ENCODE peak calls at places on chromosomes 11 and 22, in four cellular contexts. H is naive B cell, Q is tibial nerve, D is AG09309. X is an unnamed sample.

GRCh38 chr11:83508804-83509203 is 222.6 kb upstream of the CCDC90B start:
- DNase-seq in H (no peak), D (no peak), Q (no peak), X (no peak)

GRCh38 chr22:31616315-31616980 is 45.6 kb downstream of the PISD start:
- DNase-seq in D (no peak), H (no peak), Q (no peak), X (peak; percentile 59)

GRCh38 chr22:42662114-42663021 is 13.2 kb upstream of the CYB5R3 start:
- DNase-seq in H (peak; percentile 82), Q (peak; percentile 83), D (no peak), X (peak; percentile 83)

GRCh38 chr11:10351768-10352641 is 47.1 kb downstream of the ADM start:
- DNase-seq in Q (no peak), H (no peak), D (no peak), X (no peak)

GRCh38 chr11:83035070-83035854 is 36.4 kb downstream of the RAB30 start:
- DNase-seq in D (no peak), H (peak; percentile 76), Q (no peak), X (no peak)

GRCh38 chr11:65498977-65499712 is at the start of gene MALAT1:
- DNase-seq in Q (peak; percentile 91), D (no peak), H (peak; percentile 88), X (peak; percentile 92)

GRCh38 chr11:117316197-117316961 is at the start of gene BACE1:
- DNase-seq in D (peak; percentile 56), Q (peak; percentile 43), H (no peak), X (no peak)

GRCh38 chr11:35404397-35404775 is 15.0 kb downstream of the SLC1A2 start:
- DNase-seq in D (no peak), H (no peak), Q (no peak), X (no peak)

GRCh38 chr22:49878206-49878605 is 24.6 kb downstream of the ZBED4 start:
- DNase-seq in H (no peak), Q (no peak), D (no peak), X (no peak)

GRCh38 chr11:11449327-11449726 is 96.3 kb upstream of the CSNK2A3 start:
- DNase-seq in D (no peak), H (no peak), Q (no peak), X (no peak)

GRCh38 chr22:19756288-19757128 is 4.1 kb upstream of the TBX1 start:
- DNase-seq in Q (no peak), D (no peak), H (peak; percentile 44), X (peak; percentile 62)

GRCh38 chr11:119749006-119749565 is 20.1 kb upstream of the NECTIN1 start:
- DNase-seq in Q (no peak), D (no peak), H (no peak), X (no peak)

GRCh38 chr11:28383471-28383870 is 275.3 kb downstream of the METTL15 start:
- DNase-seq in Q (no peak), D (peak; percentile 47), H (no peak), X (no peak)

GRCh38 chr22:38655532-38656255 is 498 bp downstream of the FAM227A start:
- DNase-seq in Q (no peak), H (no peak), D (no peak), X (no peak)

GRCh38 chr22:47784367-47784983 is 1022.0 kb downstream of the TBC1D22A start:
- DNase-seq in D (no peak), Q (no peak), H (no peak), X (no peak)

GRCh38 chr22:30267382-30268302 is 991 bp upstream of the OSM start:
- DNase-seq in Q (no peak), H (peak; percentile 41), D (no peak), X (no peak)

GRCh38 chr22:27994481-27995331 is 75.7 kb upstream of the PITPNB start:
- DNase-seq in Q (no peak), H (no peak), D (no peak), X (no peak)

GRCh38 chr22:29879738-29880137 is 3.2 kb upstream of the MTMR3 start:
- DNase-seq in D (no peak), Q (no peak), H (no peak), X (no peak)

GRCh38 chr11:72724851-72725730 is 27.1 kb downstream of the ARAP1 start:
- DNase-seq in Q (peak; percentile 58), H (peak; percentile 78), D (peak; percentile 45), X (no peak)

GRCh38 chr11:103202048-103202651 is 92.9 kb downstream of the DYNC2H1 start:
- DNase-seq in D (no peak), H (no peak), Q (no peak), X (no peak)

GRCh38 chr22:29751139-29751538 is 15.7 kb downstream of the ZMAT5 start:
- DNase-seq in Q (no peak), D (no peak), H (no peak), X (no peak)

GRCh38 chr11:2587132-2587930 is 112.5 kb downstream of the KCNQ1OT1 start:
- DNase-seq in D (no peak), H (no peak), Q (no peak), X (no peak)

GRCh38 chr11:26753738-26754504 is 32.1 kb upstream of the SLC5A12 start:
- DNase-seq in H (no peak), Q (peak; percentile 33), D (peak; percentile 55), X (no peak)

GRCh38 chr11:128261011-128261421 is 326.3 kb downstream of the ETS1 start:
- DNase-seq in D (no peak), Q (no peak), H (no peak), X (no peak)

GRCh38 chr11:46071091-46071490 is 50.2 kb downstream of the PHF21A start:
- DNase-seq in Q (no peak), D (no peak), H (no peak), X (no peak)

GRCh38 chr11:116885951-116886629 is 48.7 kb upstream of the APOA1 start:
- DNase-seq in Q (no peak), H (no peak), D (no peak), X (no peak)

GRCh38 chr11:124872741-124873140 is 7.5 kb downstream of the ROBO3 start:
- DNase-seq in D (no peak), H (no peak), Q (no peak), X (no peak)

GRCh38 chr22:17957683-17958082 is 66.7 kb downstream of the MICAL3 start:
- DNase-seq in D (no peak), H (no peak), Q (no peak), X (no peak)

GRCh38 chr22:32957093-32957835 is 100.9 kb downstream of the SYN3 start:
- DNase-seq in D (no peak), H (no peak), Q (no peak), X (no peak)

GRCh38 chr11:80519591-80520258 is 1078.9 kb upstream of the TENM4 start:
- DNase-seq in Q (no peak), H (no peak), D (no peak), X (no peak)

GRCh38 chr11:95277868-95278267 is 46.9 kb upstream of the SESN3 start:
- DNase-seq in D (no peak), Q (no peak), H (no peak), X (no peak)

GRCh38 chr11:35963911-35964310 is 20.0 kb downstream of the LDLRAD3 start:
- DNase-seq in D (no peak), Q (peak; percentile 23), H (no peak), X (no peak)

GRCh38 chr11:9025101-9025850 is 21.5 kb upstream of the NRIP3 start:
- DNase-seq in Q (no peak), H (no peak), D (no peak), X (no peak)

GRCh38 chr22:26273011-26273675 is 103.9 kb downstream of the SEZ6L start:
- DNase-seq in H (no peak), D (no peak), Q (no peak), X (no peak)

GRCh38 chr11:57674251-57674650 is 6.3 kb downstream of the ZDHHC5 start:
- DNase-seq in Q (no peak), H (no peak), D (no peak), X (no peak)

GRCh38 chr11:35087648-35088047 is 51.3 kb upstream of the CD44 start:
- DNase-seq in H (no peak), Q (no peak), D (no peak), X (no peak)

X was measured in GM06990.